ENCODE peak calls at places on chromosomes 13 and 19, in six cellular contexts. R is stomach, H is ovary, T is prostate gland, L is suprapubic skin, G is adrenal gland. E is an unnamed sample. For H3K27me3, the result is how much of the 10 kb centered on the place peaks cover.

GRCh38 chr19:42279902-42280760 is 11.1 kb downstream of the CIC start:
- DNase-seq in R (peak), H (peak), T (peak), L (peak), G (peak), E (peak)

GRCh38 chr13:26459276-26460131 is 98.0 kb upstream of the WASF3 start:
- DNase-seq in R (no peak), H (no peak), T (no peak), L (no peak), G (no peak), E (no peak)

GRCh38 chr13:112806761-112807652 is 117.2 kb downstream of the ATP11A start:
- DNase-seq in R (no peak), H (no peak), T (no peak), L (no peak), G (peak), E (no peak)

GRCh38 chr13:41611385-41611784 is 154.0 kb downstream of the RGCC start:
- DNase-seq in R (no peak), H (no peak), T (no peak), L (no peak), G (no peak), E (no peak)

GRCh38 chr19:52258426-52258825 is 11.0 kb upstream of the ZNF766 start:
- DNase-seq in R (no peak), H (no peak), T (no peak), L (no peak), G (no peak), E (no peak)

GRCh38 chr19:14183741-14184395 is 22.1 kb downstream of the ADGRL1 start:
- DNase-seq in R (no peak), H (no peak), T (no peak), L (no peak), G (no peak), E (no peak)

GRCh38 chr19:44807652-44808462 is 1.0 kb upstream of the BCAM start:
- DNase-seq in R (peak), H (peak), T (peak), L (no peak), G (peak), E (peak)

GRCh38 chr13:86161257-86161656 is 362.0 kb upstream of the SLITRK6 start:
- DNase-seq in R (no peak), H (no peak), T (no peak), L (no peak), G (no peak), E (no peak)

GRCh38 chr19:11735375-11735774 is 3.4 kb downstream of the ZNF823 start:
- DNase-seq in R (no peak), H (no peak), T (no peak), L (no peak), G (no peak), E (no peak)

GRCh38 chr19:48618916-48619691 is at the start of the genes RPL18 and SPHK2:
- DNase-seq in R (peak), H (peak), T (peak), L (peak), G (peak), E (peak)

GRCh38 chr19:47626238-47626637 is 17.3 kb downstream of the BICRA start:
- DNase-seq in R (no peak), H (no peak), T (no peak), L (no peak), G (no peak), E (no peak)

GRCh38 chr13:110767476-110767875 is 54.0 kb downstream of the ING1 start:
- DNase-seq in R (no peak), H (no peak), T (no peak), L (no peak), G (no peak), E (no peak)

GRCh38 chr13:97600438-97601080 is 166.6 kb downstream of the RAP2A start:
- DNase-seq in R (no peak), H (no peak), T (no peak), L (no peak), G (no peak), E (no peak)

GRCh38 chr13:52851153-52851962 is 2.9 kb upstream of the PCDH8 start:
- DNase-seq in R (peak), H (no peak), T (no peak), L (no peak), G (peak), E (no peak)

GRCh38 chr19:14000691-14001365 is 5.3 kb downstream of the RFX1 start:
- DNase-seq in R (no peak), H (no peak), T (no peak), L (no peak), G (no peak), E (no peak)

GRCh38 chr13:40940841-40941240 is 78.3 kb downstream of the ELF1 start:
- DNase-seq in R (no peak), H (no peak), T (no peak), L (no peak), G (no peak), E (no peak)

GRCh38 chr13:32745509-32745908 is 159.3 kb downstream of the PDS5B start:
- DNase-seq in R (no peak), H (no peak), T (no peak), L (no peak), G (no peak), E (no peak)

GRCh38 chr19:55526216-55527196 is 10.4 kb downstream of the SBK2 start:
- DNase-seq in R (peak), H (no peak), T (peak), L (no peak), G (peak), E (peak)

GRCh38 chr13:46622918-46623256 is 69.9 kb downstream of the LRCH1 start:
- DNase-seq in R (no peak), H (peak), T (peak), L (no peak), G (peak), E (peak)

GRCh38 chr13:99721606-99722384 is 220.5 kb downstream of the TM9SF2 start:
- DNase-seq in R (no peak), H (no peak), T (no peak), L (peak), G (no peak), E (no peak)

GRCh38 chr13:49220035-49220855 is at the start of gene MLNR:
- DNase-seq in R (no peak), H (no peak), T (no peak), L (no peak), G (no peak), E (peak)

GRCh38 chr19:38114651-38115050 is 109.4 kb downstream of the DPF1 start:
- DNase-seq in R (no peak), H (no peak), T (no peak), L (no peak), G (no peak), E (no peak)

GRCh38 chr13:37295046-37295445 is 189.6 kb upstream of the CSNK1A1L start:
- DNase-seq in R (peak), H (no peak), T (no peak), L (no peak), G (no peak), E (no peak)

GRCh38 chr19:18396471-18397241 is 766 bp downstream of the LRRC25 start:
- DNase-seq in R (no peak), H (peak), T (no peak), L (no peak), G (peak), E (peak)

GRCh38 chr19:18399008-18399407 is 1.6 kb upstream of the LRRC25 start:
- DNase-seq in R (peak), H (no peak), T (peak), L (no peak), G (peak), E (peak)

GRCh38 chr19:18397242-18398202 is at the start of gene LRRC25:
- DNase-seq in R (no peak), H (peak), T (no peak), L (no peak), G (no peak), E (peak)

GRCh38 chr19:18406749-18407148 is 9.3 kb upstream of the LRRC25 start:
- DNase-seq in R (no peak), H (no peak), T (no peak), L (no peak), G (no peak), E (no peak)

DNA sequence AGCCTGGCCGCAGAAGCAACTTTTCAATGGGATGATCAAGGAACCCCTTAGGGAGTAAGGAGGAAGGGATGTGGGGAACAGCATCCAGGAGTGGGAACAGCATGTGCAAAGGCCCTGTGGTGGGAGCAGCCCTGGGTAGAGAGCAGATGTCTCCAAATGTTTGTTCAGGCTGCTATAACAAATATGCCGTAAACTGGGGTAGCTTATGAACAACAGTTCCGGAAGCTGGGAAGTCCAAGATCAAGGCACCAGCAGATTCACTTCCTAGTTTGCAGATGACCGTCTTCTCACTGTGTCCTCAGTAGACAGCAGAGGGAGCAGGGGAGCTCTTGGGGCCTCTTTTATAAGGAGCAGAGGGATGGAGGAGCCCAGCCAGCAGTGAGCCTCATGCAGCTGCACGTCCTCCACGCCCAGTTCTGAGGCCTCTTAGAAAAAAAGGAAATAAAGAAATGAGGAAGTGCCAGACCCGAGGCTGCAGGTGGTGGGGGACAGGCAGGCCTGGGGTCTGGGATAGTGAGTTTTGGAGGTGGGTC is 4.2 kb upstream of the LRRC25 start:
- DNase-seq in R (no peak), H (no peak), T (peak), L (no peak), G (peak), E (peak)
- TF ChIP-seq POLR2A in R (no peak), H (no peak), T (peak), L (no peak), G (no peak), E (no peak)

DNA sequence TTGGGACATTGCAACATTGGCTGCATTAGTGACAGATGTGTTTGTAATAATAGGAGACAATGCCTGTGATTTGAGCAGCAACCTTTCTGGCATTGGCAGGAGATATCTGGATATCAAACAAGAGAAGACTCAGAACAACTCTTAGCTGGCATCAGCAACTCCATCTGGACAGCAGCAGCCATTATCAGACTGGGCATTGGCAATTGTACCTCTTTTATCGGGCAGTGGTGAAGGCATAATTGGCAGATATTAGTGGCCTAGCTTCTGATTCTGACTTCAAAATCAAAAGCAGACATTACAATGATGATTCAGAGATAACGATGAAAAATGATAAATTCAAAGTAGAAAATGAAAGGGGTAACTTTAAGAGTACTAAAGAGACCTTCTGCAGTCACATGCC is 1193.7 kb downstream of the EFNB2 start:
- DNase-seq in R (no peak), H (no peak), T (no peak), L (no peak), G (no peak), E (no peak)
- H3K27me3 ChIP-seq in R (under half), H (under half), T (under half), L (under half), G (under half), E (under half)

DNA sequence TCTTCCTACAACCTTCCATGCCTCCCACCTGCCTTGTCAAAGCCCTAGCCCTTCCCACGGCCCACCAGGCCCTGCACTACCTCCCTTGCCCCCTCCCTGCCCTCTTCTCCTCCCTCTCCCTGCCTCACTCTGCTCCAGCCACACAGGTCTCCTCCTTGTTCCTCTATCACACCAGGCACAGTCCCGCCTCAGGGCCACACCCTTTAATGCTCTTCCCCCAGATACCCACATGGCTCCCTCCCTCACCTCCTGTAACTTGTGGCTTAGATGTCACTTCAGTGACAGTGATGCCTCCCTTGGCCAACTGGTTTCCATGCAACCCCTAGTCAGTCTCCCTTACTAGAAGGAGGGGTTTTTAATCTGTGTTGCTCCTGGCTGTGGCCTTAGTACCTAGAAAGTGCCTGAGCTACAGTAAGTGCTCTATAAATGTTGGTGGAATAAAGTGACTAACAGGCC is 1.3 kb downstream of the SIRT6 start:
- DNase-seq in R (no peak), H (no peak), T (no peak), L (no peak), G (no peak), E (no peak)
- TF ChIP-seq POLR2A in R (no peak), H (no peak), T (no peak), L (no peak), G (no peak), E (no peak)

GRCh38 chr13:21898990-21899389 is 228.1 kb downstream of the FGF9 start:
- DNase-seq in R (no peak), H (no peak), T (no peak), L (no peak), G (peak), E (no peak)
- H3K27me3 ChIP-seq in R (under half), H (under half), T (under half), L (under half), G (under half), E (under half)

E was measured in right lobe of liver.